ENCODE peak calls at places on chromosomes 2 and 18, in ten cellular contexts. Y, L, O, U, E, T, N, Z, F and R are unnamed samples.
A peak's percentile ranks its signal among the peaks of the same experiment; 100 is the strongest.

GRCh38 chr18:45920367-45920766 is 46.8 kb downstream of the EPG5 start:
- DNase-seq in T (peak; percentile 12), L (peak; percentile 94), O (peak; percentile 68), Z (peak; percentile 19), U (no peak), F (peak; percentile 90), E (no peak), N (peak; percentile 78), Y (no peak), R (peak; percentile 34)

GRCh38 chr2:157625311-157625710 is 3.4 kb downstream of the ACVR1C start:
- DNase-seq in O (no peak), F (no peak), E (no peak), U (no peak), N (no peak), T (no peak), L (no peak), Y (no peak), Z (no peak), R (no peak)

GRCh38 chr2:240965905-240966456 is 32.4 kb upstream of the SNED1 start:
- DNase-seq in T (no peak), U (no peak), O (peak; percentile 12), L (no peak), F (no peak), N (no peak), Y (peak; percentile 32), Z (peak; percentile 25), E (no peak), R (no peak)

GRCh38 chr2:86417961-86418360 is 23.2 kb upstream of the KDM3A start:
- DNase-seq in E (no peak), O (no peak), U (no peak), T (no peak), F (peak; percentile 65), Y (no peak), Z (peak; percentile 54), L (peak; percentile 20), N (no peak), R (peak; percentile 46)

GRCh38 chr2:124027182-124027581 is 2.1 kb downstream of the CNTNAP5 start:
- DNase-seq in Y (peak; percentile 62), T (peak; percentile 46), Z (peak; percentile 14), O (no peak), L (peak; percentile 12), N (no peak), E (no peak), F (peak; percentile 78), U (peak; percentile 80), R (peak; percentile 6)

GRCh38 chr2:46878886-46879285 is 36.7 kb downstream of the MCFD2 start:
- DNase-seq in O (no peak), L (no peak), Y (peak; percentile 61), N (peak; percentile 79), E (no peak), T (peak; percentile 20), F (peak; percentile 55), Z (no peak), U (no peak), R (no peak)

GRCh38 chr2:110948027-110948687 is 172.6 kb upstream of the BCL2L11 start:
- DNase-seq in Y (no peak), F (peak; percentile 36), N (no peak), T (no peak), U (peak; percentile 52), L (no peak), E (no peak), Z (no peak), O (no peak), R (no peak)

GRCh38 chr2:226660524-226660923 is 139.1 kb downstream of the IRS1 start:
- DNase-seq in L (peak; percentile 96), T (no peak), N (peak; percentile 56), F (peak; percentile 98), O (peak; percentile 56), Z (peak; percentile 45), Y (no peak), E (no peak), U (no peak), R (no peak)

GRCh38 chr2:241009601-241010530 is 11.4 kb downstream of the SNED1 start:
- DNase-seq in N (no peak), O (no peak), E (no peak), Y (peak; percentile 91), Z (no peak), U (no peak), F (peak; percentile 82), T (no peak), L (peak; percentile 76), R (peak; percentile 78)

GRCh38 chr18:27894746-27895145 is 282.2 kb downstream of the CDH2 start:
- DNase-seq in F (no peak), Y (no peak), O (no peak), L (no peak), U (no peak), Z (no peak), E (no peak), N (no peak), T (no peak), R (no peak)

GRCh38 chr2:42971381-42971780 is 179.0 kb upstream of the HAAO start:
- DNase-seq in F (no peak), U (no peak), Y (no peak), N (no peak), T (no peak), E (no peak), O (no peak), L (no peak), Z (no peak), R (no peak)

GRCh38 chr2:241941691-241942301 is 72.3 kb downstream of the RTP5 start:
- DNase-seq in T (no peak), F (no peak), Y (peak; percentile 24), L (no peak), E (no peak), N (no peak), U (no peak), O (no peak), Z (peak; percentile 37), R (no peak)

GRCh38 chr2:223247136-223247535 is 195.1 kb downstream of the KCNE4 start:
- DNase-seq in Y (peak; percentile 60), T (peak; percentile 60), N (no peak), F (peak; percentile 70), L (peak; percentile 51), Z (peak; percentile 42), O (no peak), E (peak; percentile 28), U (no peak), R (peak; percentile 47)

GRCh38 chr2:230995821-230996220 is at the start of gene SPATA3:
- DNase-seq in U (no peak), Z (no peak), O (no peak), L (no peak), E (no peak), N (no peak), F (no peak), T (no peak), Y (peak; percentile 13), R (no peak)

GRCh38 chr2:124804014-124804940 is 779.2 kb downstream of the CNTNAP5 start:
- DNase-seq in E (peak; percentile 3), T (peak; percentile 40), N (no peak), U (peak; percentile 73), F (peak; percentile 31), O (peak; percentile 52), Y (peak; percentile 62), Z (peak; percentile 20), L (peak; percentile 0), R (peak; percentile 1)

GRCh38 chr2:58521803-58522602 is 280.9 kb upstream of the FANCL start:
- DNase-seq in T (no peak), U (no peak), O (no peak), Y (peak; percentile 65), N (no peak), E (no peak), F (no peak), Z (no peak), L (no peak), R (no peak)

GRCh38 chr2:23476786-23477185 is 91.8 kb downstream of the KLHL29 start:
- DNase-seq in F (no peak), U (no peak), Z (no peak), O (no peak), N (no peak), T (no peak), Y (peak; percentile 65), E (no peak), L (no peak), R (no peak)

GRCh38 chr2:105460048-105460732 is 61.3 kb upstream of the FHL2 start:
- DNase-seq in L (peak; percentile 37), E (no peak), T (no peak), N (no peak), F (no peak), U (no peak), Z (no peak), Y (no peak), O (no peak), R (no peak)

GRCh38 chr2:181954538-181954883 is 31.1 kb upstream of the PPP1R1C start:
- DNase-seq in F (no peak), T (no peak), L (no peak), E (no peak), Y (no peak), Z (no peak), O (no peak), U (no peak), N (no peak), R (no peak)
- TF ChIP-seq CTCF in F (no peak), T (no peak), L (no peak), E (no peak), Y (no peak), Z (no peak), O (no peak), U (no peak), N (no peak), R (peak; percentile 4)

GRCh38 chr2:65794994-65795393 is 362.6 kb upstream of the SPRED2 start:
- DNase-seq in E (no peak), O (no peak), N (no peak), U (no peak), Y (no peak), Z (no peak), L (no peak), T (no peak), F (no peak), R (no peak)
- TF ChIP-seq CTCF in E (no peak), O (no peak), N (no peak), U (no peak), Y (no peak), Z (no peak), L (no peak), T (no peak), F (no peak), R (no peak)

DNA sequence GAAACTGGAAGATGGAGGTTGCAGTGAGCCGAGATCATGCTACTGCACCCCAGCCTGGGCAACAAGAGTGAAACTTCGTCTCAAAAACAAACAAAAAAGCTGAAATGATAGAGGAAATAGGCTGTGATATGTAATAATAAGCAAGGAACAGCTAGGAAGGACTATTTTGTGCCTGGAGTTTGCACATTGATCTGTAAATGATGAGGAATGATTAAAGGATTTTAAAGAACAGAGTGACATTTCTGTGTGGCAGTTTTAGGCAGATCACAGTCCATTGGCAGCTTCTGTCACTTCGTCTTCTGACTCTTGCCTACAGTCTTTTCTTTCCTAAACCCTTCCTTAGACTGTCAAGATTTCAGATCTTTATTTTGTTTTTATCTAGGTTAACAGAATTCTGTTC is 19.4 kb downstream of the EPB41L5 start:
- DNase-seq in F (no peak), Z (no peak), T (no peak), O (no peak), L (no peak), U (no peak), E (no peak), N (no peak), Y (no peak), R (no peak)
- TF ChIP-seq CTCF in F (no peak), Z (no peak), T (no peak), O (no peak), L (no peak), U (no peak), E (no peak), N (no peak), Y (no peak), R (no peak)

DNA sequence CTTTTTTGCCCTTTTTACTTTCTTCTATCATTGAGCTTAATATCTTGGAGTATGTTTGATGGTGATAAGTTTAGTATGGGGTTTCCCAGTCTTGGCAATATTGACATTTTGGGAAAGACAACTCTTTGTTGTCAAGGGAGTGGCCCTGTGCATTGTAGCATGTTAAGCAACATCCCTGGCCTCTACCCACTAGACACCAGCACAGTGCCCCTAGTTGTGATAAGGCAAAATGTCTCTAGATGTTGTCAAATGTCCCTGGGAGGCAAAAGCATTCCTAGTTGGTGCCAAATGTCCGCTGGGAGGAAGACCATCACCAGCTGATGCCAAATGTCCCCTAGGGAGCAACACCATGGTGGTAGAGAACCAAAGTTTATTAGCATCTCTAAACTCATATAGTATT is 28.2 kb downstream of the GULP1 start:
- DNase-seq in O (no peak), Z (no peak), E (no peak), U (no peak), Y (no peak), L (no peak), T (peak; percentile 68), N (no peak), F (peak; percentile 37), R (no peak)
- TF ChIP-seq CTCF in O (no peak), Z (no peak), E (no peak), U (no peak), Y (peak; percentile 58), L (no peak), T (no peak), N (no peak), F (no peak), R (no peak)